ENCODE peak calls at places on chromosomes 5 and 9, in six cellular contexts. U, W, H, S, D and V are unnamed samples.

GRCh38 chr5:127757576-127757975 is 54.4 kb downstream of the CCDC192 start:
- DNase-seq in U (peak), W (no peak), H (no peak), S (peak), D (no peak), V (peak)

GRCh38 chr9:113425072-113425471 is 14.5 kb downstream of the C9orf43 start:
- DNase-seq in U (peak), W (no peak), H (no peak), S (peak), D (no peak), V (no peak)

GRCh38 chr5:69038539-69038938 is 55.3 kb upstream of the SLC30A5 start:
- DNase-seq in U (no peak), W (no peak), H (no peak), S (no peak), D (no peak), V (no peak)

GRCh38 chr5:149264432-149265069 is 7.1 kb upstream of the AFAP1L1 start:
- DNase-seq in U (no peak), W (no peak), H (peak), S (peak), D (peak), V (no peak)

GRCh38 chr9:133643978-133644760 is 8.0 kb downstream of the DBH start:
- DNase-seq in U (no peak), W (peak), H (no peak), S (no peak), D (no peak), V (no peak)

GRCh38 chr9:4904322-4905134 is 80.5 kb upstream of the JAK2 start:
- DNase-seq in U (peak), W (no peak), H (no peak), S (no peak), D (no peak), V (no peak)

GRCh38 chr9:89746385-89747116 is 141.7 kb downstream of the GADD45G start:
- DNase-seq in U (no peak), W (peak), H (no peak), S (no peak), D (no peak), V (no peak)

GRCh38 chr5:8184455-8185063 is 315.6 kb downstream of the MTRR start:
- DNase-seq in U (no peak), W (no peak), H (peak), S (peak), D (no peak), V (no peak)

GRCh38 chr9:136851941-136852663 is at the start of gene MAMDC4:
- DNase-seq in U (no peak), W (peak), H (no peak), S (no peak), D (no peak), V (no peak)

GRCh38 chr9:111008148-111009075 is 29.9 kb downstream of the LPAR1 start:
- DNase-seq in U (no peak), W (no peak), H (no peak), S (no peak), D (no peak), V (no peak)

GRCh38 chr5:50745221-50745620 is 78.8 kb downstream of the PARP8 start:
- DNase-seq in U (no peak), W (no peak), H (no peak), S (no peak), D (no peak), V (no peak)

GRCh38 chr9:20728493-20729220 is 44.6 kb downstream of the FOCAD start:
- DNase-seq in U (peak), W (no peak), H (no peak), S (no peak), D (no peak), V (no peak)

GRCh38 chr5:10018670-10019069 is 231.0 kb downstream of the ATPSCKMT start:
- DNase-seq in U (no peak), W (no peak), H (no peak), S (no peak), D (no peak), V (peak)

GRCh38 chr9:14089051-14089798 is 224.7 kb downstream of the NFIB start:
- DNase-seq in U (no peak), W (no peak), H (no peak), S (no peak), D (no peak), V (no peak)

GRCh38 chr5:53481887-53482716 is 1.7 kb downstream of the FST start:
- DNase-seq in U (peak), W (peak), H (peak), S (peak), D (peak), V (no peak)

GRCh38 chr9:100150209-100150608 is 51.2 kb downstream of the INVS start:
- DNase-seq in U (peak), W (no peak), H (no peak), S (no peak), D (no peak), V (no peak)

GRCh38 chr5:181050016-181050415 is 9.9 kb downstream of the BTNL9 start:
- DNase-seq in U (no peak), W (no peak), H (no peak), S (no peak), D (no peak), V (no peak)

GRCh38 chr5:31100781-31101180 is 92.7 kb upstream of the CDH6 start:
- DNase-seq in U (no peak), W (no peak), H (no peak), S (no peak), D (no peak), V (no peak)

GRCh38 chr5:74622122-74622521 is 18.4 kb downstream of the ENC1 start:
- DNase-seq in U (no peak), W (no peak), H (no peak), S (no peak), D (no peak), V (no peak)

GRCh38 chr5:143533978-143534763 is 130.7 kb upstream of the NR3C1 start:
- DNase-seq in U (no peak), W (no peak), H (no peak), S (no peak), D (no peak), V (no peak)

GRCh38 chr5:143652104-143652700 is 159.8 kb upstream of the HMHB1 start:
- DNase-seq in U (no peak), W (no peak), H (no peak), S (no peak), D (no peak), V (no peak)

GRCh38 chr5:135545115-135545514 is 9.4 kb upstream of the NEUROG1 start:
- DNase-seq in U (no peak), W (no peak), H (no peak), S (peak), D (no peak), V (no peak)

GRCh38 chr9:75601280-75601679 is 289.2 kb upstream of the PCSK5 start:
- DNase-seq in U (no peak), W (no peak), H (no peak), S (peak), D (no peak), V (no peak)

GRCh38 chr5:124554746-124555145 is 191.7 kb downstream of the ZNF608 start:
- DNase-seq in U (no peak), W (no peak), H (no peak), S (no peak), D (no peak), V (no peak)

GRCh38 chr9:126763130-126763764 is 41.6 kb upstream of the ZBTB43 start:
- DNase-seq in U (no peak), W (no peak), H (peak), S (no peak), D (no peak), V (no peak)

GRCh38 chr5:181114844-181115778 is 15.9 kb downstream of the OR2V1 start:
- DNase-seq in U (peak), W (no peak), H (peak), S (peak), D (no peak), V (peak)

GRCh38 chr5:131541071-131541470 is 94.0 kb downstream of the RAPGEF6 start:
- DNase-seq in U (no peak), W (no peak), H (no peak), S (no peak), D (no peak), V (no peak)

DNA sequence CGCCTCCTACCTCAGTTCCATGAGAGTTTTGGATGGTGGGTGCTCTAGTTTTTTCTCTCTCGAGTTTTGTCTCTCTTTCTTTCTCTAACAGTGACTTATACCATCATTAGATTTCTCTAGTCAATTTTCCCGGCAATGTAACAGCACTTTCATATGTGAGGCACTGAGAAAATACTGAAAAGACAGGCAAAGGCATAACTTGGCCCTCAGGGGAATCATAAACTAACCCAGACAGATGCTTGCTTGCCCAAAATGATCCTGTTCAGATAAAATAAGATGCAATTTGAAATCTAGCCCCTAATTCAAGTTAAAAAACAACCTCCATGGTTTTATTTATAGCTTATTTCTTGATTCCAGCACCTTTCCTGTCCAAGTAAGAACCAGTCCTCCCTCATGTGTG is 294.6 kb downstream of the GAS1 start:
- DNase-seq in U (no peak), W (no peak), H (no peak), S (no peak), D (no peak), V (no peak)
- H3K27ac ChIP-seq in U (no peak), W (no peak), H (no peak), S (no peak), D (no peak), V (no peak)

GRCh38 chr9:88583901-88584596 is 49.1 kb downstream of the NXNL2 start:
- DNase-seq in U (peak), W (no peak), H (no peak), S (peak), D (no peak), V (no peak)

GRCh38 chr9:88587885-88588628 is 53.1 kb downstream of the NXNL2 start:
- DNase-seq in U (no peak), W (no peak), H (no peak), S (no peak), D (no peak), V (no peak)

GRCh38 chr9:88587182-88587581 is 52.2 kb downstream of the NXNL2 start:
- DNase-seq in U (no peak), W (no peak), H (no peak), S (no peak), D (no peak), V (peak)

GRCh38 chr9:88589656-88590055 is 54.7 kb downstream of the NXNL2 start:
- DNase-seq in U (no peak), W (no peak), H (no peak), S (no peak), D (no peak), V (no peak)

GRCh38 chr9:88586452-88586851 is 51.5 kb downstream of the NXNL2 start:
- DNase-seq in U (no peak), W (no peak), H (no peak), S (no peak), D (no peak), V (no peak)
- H3K27ac ChIP-seq in U (no peak), W (no peak), H (no peak), S (no peak), D (no peak), V (peak)

GRCh38 chr9:71515103-71515502 is 253.2 kb downstream of the CEMIP2 start:
- DNase-seq in U (no peak), W (no peak), H (no peak), S (no peak), D (no peak), V (no peak)
- H3K27ac ChIP-seq in U (no peak), W (no peak), H (no peak), S (no peak), D (no peak), V (peak)

DNA sequence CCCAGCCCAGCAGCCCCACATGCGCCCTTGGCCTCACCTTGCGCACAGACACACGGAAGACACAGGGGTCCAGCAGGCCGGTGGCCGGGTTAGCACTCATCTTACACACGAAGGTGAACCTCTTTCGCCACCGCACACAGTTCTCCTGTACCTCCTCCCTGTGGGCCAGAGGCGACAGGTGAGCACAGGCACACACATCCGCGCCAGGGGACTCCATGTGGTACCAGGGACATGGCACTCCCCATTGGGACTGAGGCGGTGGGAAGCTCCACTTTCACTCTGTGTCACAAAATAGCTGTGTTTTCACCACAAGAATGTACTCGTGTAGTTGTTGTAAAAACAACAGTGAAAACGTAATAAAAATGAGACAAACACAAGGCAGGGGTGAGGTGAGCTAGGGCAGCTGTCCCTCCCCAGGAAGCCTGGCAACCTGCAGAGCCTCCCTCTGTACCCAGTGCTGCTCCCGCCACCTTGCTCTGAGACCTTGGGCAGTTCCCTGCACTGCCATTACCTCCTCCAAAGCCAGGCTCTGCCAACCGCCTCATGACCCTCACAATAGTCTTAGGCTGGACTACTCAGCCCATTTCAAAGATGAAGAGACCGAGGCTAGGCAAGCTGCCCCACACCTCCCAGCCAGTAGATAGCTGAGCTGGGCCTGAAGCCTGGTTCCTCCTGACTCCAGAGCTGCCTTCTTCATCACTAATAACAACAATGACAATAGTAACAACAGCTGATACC is 16.3 kb upstream of the DPM2 start:
- DNase-seq in U (no peak), W (no peak), H (no peak), S (no peak), D (no peak), V (no peak)
- H3K27ac ChIP-seq in U (no peak), W (no peak), H (no peak), S (no peak), D (peak), V (no peak)